ENCODE peak calls at places on chromosomes 12 and 14, in five cellular contexts. K, Q, M, O and L are unnamed samples.

GRCh38 chr12:68287106-68287505 is 33.7 kb upstream of the IL22 start:
- DNase-seq in K (no peak), Q (no peak), M (no peak), O (no peak), L (no peak)

GRCh38 chr14:44898547-44898946 is 63.2 kb downstream of the KLHL28 start:
- DNase-seq in K (no peak), Q (no peak), M (peak), O (no peak), L (no peak)

GRCh38 chr12:127280393-127281275 is 986.3 kb upstream of the TMEM132C start:
- DNase-seq in K (no peak), Q (peak), M (peak), O (no peak), L (no peak)

GRCh38 chr14:55237999-55238680 is 33.1 kb upstream of the FBXO34 start:
- DNase-seq in K (peak), Q (no peak), M (no peak), O (no peak), L (no peak)

GRCh38 chr12:57695770-57696432 is 2.0 kb downstream of the OS9 start:
- DNase-seq in K (no peak), Q (no peak), M (no peak), O (no peak), L (no peak)

GRCh38 chr12:108309674-108310312 is 29.3 kb downstream of the CMKLR1 start:
- DNase-seq in K (no peak), Q (no peak), M (no peak), O (peak), L (no peak)

GRCh38 chr12:93140309-93140708 is 211.2 kb upstream of the EEA1 start:
- DNase-seq in K (no peak), Q (no peak), M (no peak), O (no peak), L (no peak)

GRCh38 chr12:563250-563781 is 99.9 kb downstream of the NINJ2 start:
- DNase-seq in K (no peak), Q (no peak), M (no peak), O (no peak), L (no peak)

GRCh38 chr14:69612014-69612758 is 790 bp downstream of the SUSD6 start:
- DNase-seq in K (no peak), Q (peak), M (peak), O (peak), L (no peak)

GRCh38 chr14:58730793-58731464 is 93.2 kb downstream of the DACT1 start:
- DNase-seq in K (no peak), Q (no peak), M (no peak), O (no peak), L (no peak)

GRCh38 chr12:57215668-57216013 is 953 bp upstream of the NXPH4 start:
- DNase-seq in K (no peak), Q (no peak), M (no peak), O (no peak), L (no peak)

GRCh38 chr12:130281157-130281799 is 56.4 kb upstream of the PIWIL1 start:
- DNase-seq in K (no peak), Q (peak), M (peak), O (no peak), L (no peak)

GRCh38 chr12:124032265-124032886 is 59.4 kb downstream of the ZNF664 start:
- DNase-seq in K (no peak), Q (no peak), M (peak), O (no peak), L (no peak)

GRCh38 chr12:50458606-50459005 is 46.2 kb upstream of the DIP2B start:
- DNase-seq in K (no peak), Q (no peak), M (no peak), O (no peak), L (no peak)

GRCh38 chr14:23481992-23482813 is 12.7 kb downstream of the NGDN start:
- DNase-seq in K (no peak), Q (no peak), M (peak), O (no peak), L (no peak)

GRCh38 chr14:52131640-52132320 is 62.9 kb upstream of the NID2 start:
- DNase-seq in K (peak), Q (peak), M (peak), O (peak), L (peak)

GRCh38 chr14:97219356-97220017 is 422.3 kb downstream of the VRK1 start:
- DNase-seq in K (no peak), Q (no peak), M (no peak), O (no peak), L (no peak)

GRCh38 chr12:82817368-82817767 is 130.7 kb downstream of the TMTC2 start:
- DNase-seq in K (no peak), Q (no peak), M (no peak), O (no peak), L (peak)

GRCh38 chr14:90491221-90491867 is 94.5 kb downstream of the CALM1 start:
- DNase-seq in K (peak), Q (peak), M (no peak), O (peak), L (no peak)